ENCODE peak calls at places on chromosomes 7 and 10, in six cellular contexts. H, Y, E, C, N and D are unnamed samples.

GRCh38 chr10:128802062-128802461 is 665.0 kb upstream of the MGMT start:
- DNase-seq in H (no peak), E (no peak), C (no peak), Y (no peak), N (no peak), D (no peak)

GRCh38 chr10:123635131-123635530 is 31.0 kb upstream of the GPR26 start:
- DNase-seq in H (no peak), Y (no peak), E (no peak), C (no peak), N (no peak), D (no peak)

GRCh38 chr10:132140167-132140925 is 46.4 kb upstream of the DPYSL4 start:
- DNase-seq in C (no peak), E (no peak), H (no peak), N (no peak), Y (no peak), D (no peak)

GRCh38 chr10:100895346-100895745 is 17.4 kb upstream of the SLF2 start:
- DNase-seq in H (no peak), E (no peak), N (no peak), Y (no peak), C (no peak), D (no peak)

GRCh38 chr7:103752995-103753394 is 236.5 kb downstream of the RELN start:
- DNase-seq in N (no peak), H (no peak), Y (no peak), E (no peak), C (no peak), D (no peak)

GRCh38 chr7:51471199-51472016 is 154.8 kb upstream of the COBL start:
- DNase-seq in N (no peak), C (no peak), Y (no peak), H (peak; percentile 24), E (peak; percentile 69), D (no peak)

GRCh38 chr7:41437257-41438196 is 265.4 kb downstream of the INHBA start:
- DNase-seq in C (no peak), E (no peak), H (no peak), N (no peak), Y (no peak), D (peak; percentile 57)

GRCh38 chr10:929965-930364 is 1.5 kb downstream of the LARP4B start:
- DNase-seq in N (no peak), C (no peak), H (no peak), E (no peak), Y (no peak), D (no peak)

GRCh38 chr7:142797342-142797798 is 26.6 kb downstream of the PRSS2 start:
- DNase-seq in H (peak; percentile 23), C (no peak), N (no peak), Y (no peak), E (no peak), D (no peak)

GRCh38 chr10:94439275-94439861 is 37.0 kb downstream of the TBC1D12 start:
- DNase-seq in C (no peak), N (no peak), Y (no peak), H (no peak), E (no peak), D (peak; percentile 28)

GRCh38 chr10:132201111-132201989 is 14.6 kb downstream of the DPYSL4 start:
- DNase-seq in C (no peak), Y (no peak), N (no peak), E (no peak), H (no peak), D (no peak)

DNA sequence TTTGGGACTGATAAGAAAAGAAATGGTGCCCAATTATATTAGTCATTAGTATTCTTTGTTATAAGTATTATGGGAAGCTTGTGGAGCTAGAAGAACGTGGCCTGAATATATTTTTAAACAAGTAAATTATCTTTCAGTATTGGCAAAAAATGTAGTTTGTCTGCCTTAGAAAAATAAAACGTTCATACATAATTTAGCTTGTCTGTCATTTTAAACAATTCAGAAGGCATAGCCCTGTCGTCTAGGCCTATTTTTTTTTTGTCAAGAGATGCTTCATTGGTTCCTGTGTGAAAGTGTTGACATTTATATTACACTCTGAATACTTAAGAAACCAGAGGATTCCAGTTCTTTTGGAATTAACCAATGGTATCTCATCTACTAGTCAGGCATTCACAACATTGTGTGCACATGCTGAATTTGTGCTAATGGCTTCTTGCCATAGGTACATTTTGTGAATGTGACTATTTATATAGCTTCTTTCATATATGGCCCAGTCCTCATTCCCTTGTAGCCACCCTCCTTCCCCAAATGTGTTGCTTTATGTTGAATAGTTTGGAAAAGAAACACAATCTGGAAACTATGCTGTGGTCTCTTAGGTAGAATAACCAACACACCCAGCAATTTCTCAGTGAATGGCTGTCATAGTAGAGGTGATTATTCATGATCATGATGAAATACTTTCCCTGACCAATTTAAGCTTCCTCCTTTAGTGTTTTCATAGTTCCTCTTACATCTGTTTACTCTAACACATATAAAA is 435.8 kb downstream of the EXOC4 start:
- DNase-seq in Y (no peak), C (no peak), E (no peak), N (no peak), H (no peak), D (peak; percentile 49)
- TF ChIP-seq CTCF in Y (no peak), C (no peak), E (no peak), N (no peak), H (no peak), D (no peak)

GRCh38 chr10:7260912-7261700 is 149.7 kb downstream of the SFMBT2 start:
- DNase-seq in H (peak; percentile 15), Y (no peak), E (no peak), C (no peak), N (no peak), D (peak; percentile 52)
- TF ChIP-seq CTCF in H (no peak), Y (no peak), E (no peak), C (no peak), N (no peak), D (no peak)

GRCh38 chr7:148084138-148084537 is 506.4 kb upstream of the C7orf33 start:
- DNase-seq in N (peak; percentile 30), E (peak; percentile 77), H (peak; percentile 49), C (no peak), Y (peak; percentile 27), D (peak; percentile 63)
- TF ChIP-seq CTCF in N (peak; percentile 44), E (peak; percentile 98), H (no peak), C (no peak), Y (peak; percentile 70), D (peak; percentile 68)

GRCh38 chr10:75295901-75296441 is 60.2 kb upstream of the COMTD1 start:
- DNase-seq in C (no peak), E (no peak), H (no peak), N (peak; percentile 36), Y (no peak), D (no peak)

GRCh38 chr10:75293456-75293840 is 57.7 kb upstream of the COMTD1 start:
- DNase-seq in H (no peak), N (no peak), E (no peak), Y (no peak), C (no peak), D (no peak)

GRCh38 chr10:75294518-75294865 is 58.7 kb upstream of the COMTD1 start:
- DNase-seq in E (peak; percentile 69), N (no peak), H (no peak), C (no peak), Y (no peak), D (no peak)

GRCh38 chr10:75294031-75294437 is 58.3 kb upstream of the COMTD1 start:
- DNase-seq in Y (no peak), N (peak; percentile 31), H (no peak), C (no peak), E (peak; percentile 55), D (no peak)

GRCh38 chr10:75294866-75295692 is 59.3 kb upstream of the COMTD1 start:
- DNase-seq in E (peak; percentile 85), N (peak; percentile 89), H (peak; percentile 90), Y (peak; percentile 87), C (peak; percentile 45), D (peak; percentile 91)
- TF ChIP-seq CTCF in E (peak; percentile 19), N (no peak), H (peak; percentile 30), Y (peak; percentile 52), C (peak; percentile 37), D (peak; percentile 23)

DNA sequence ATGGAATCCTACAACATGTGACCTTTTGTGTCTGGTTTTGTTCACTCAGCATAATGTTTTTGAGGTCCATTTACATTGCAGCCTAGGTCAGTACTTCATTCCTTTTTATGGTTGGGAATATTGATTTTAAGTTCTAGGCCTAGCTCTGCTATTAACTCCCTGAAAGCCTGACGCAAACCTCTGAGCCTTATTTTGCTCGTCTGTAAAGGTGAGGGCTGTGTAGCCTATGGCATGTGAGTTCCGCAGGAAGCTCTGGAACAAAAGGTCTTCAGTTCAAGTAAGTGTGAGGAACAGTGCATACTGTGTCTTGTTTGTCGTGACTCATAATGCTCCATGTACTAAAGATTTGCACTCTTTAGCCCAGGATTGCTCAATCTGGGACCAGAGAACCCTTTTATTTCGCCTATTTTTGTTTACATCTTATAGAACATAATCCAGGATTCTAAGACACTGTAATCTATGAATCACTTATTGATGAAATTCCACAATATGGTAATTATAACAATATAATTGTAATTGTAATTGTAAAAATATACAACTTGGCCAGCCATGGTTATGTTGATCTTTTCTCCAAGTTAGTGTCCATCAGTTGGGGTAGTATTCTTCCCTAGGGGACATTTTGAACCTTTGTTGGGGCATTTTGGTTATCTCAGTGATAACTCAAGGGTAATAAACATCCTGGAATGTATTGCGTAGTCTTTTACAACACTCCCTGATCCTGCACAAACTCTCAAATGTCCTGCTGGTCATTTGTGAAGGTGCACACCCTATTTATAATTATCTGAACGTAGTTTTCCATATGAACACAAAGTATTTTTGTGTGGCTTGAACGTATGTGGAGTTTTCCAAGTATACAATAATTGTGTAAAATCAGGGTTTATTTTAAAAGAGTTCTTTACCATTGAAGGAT is 184.7 kb downstream of the VTI1A start:
- DNase-seq in C (no peak), E (no peak), Y (peak; percentile 98), N (no peak), H (no peak), D (peak; percentile 80)
- TF ChIP-seq CTCF in C (no peak), E (no peak), Y (no peak), N (no peak), H (no peak), D (peak; percentile 21)

GRCh38 chr7:132577206-132578049 is 1.2 kb upstream of the PLXNA4 start:
- DNase-seq in C (no peak), E (peak; percentile 95), N (peak; percentile 76), Y (no peak), H (peak; percentile 10), D (no peak)

GRCh38 chr7:132576723-132577089 is 436 bp upstream of the PLXNA4 start:
- DNase-seq in Y (no peak), C (no peak), E (peak; percentile 86), H (no peak), N (no peak), D (no peak)

GRCh38 chr7:132574281-132574680 is 2.0 kb downstream of the PLXNA4 start:
- DNase-seq in E (no peak), C (no peak), Y (no peak), N (no peak), H (peak; percentile 47), D (no peak)

GRCh38 chr7:132575987-132576722 is at the start of gene PLXNA4:
- DNase-seq in C (no peak), N (peak; percentile 19), E (peak; percentile 73), H (no peak), Y (no peak), D (no peak)

DNA sequence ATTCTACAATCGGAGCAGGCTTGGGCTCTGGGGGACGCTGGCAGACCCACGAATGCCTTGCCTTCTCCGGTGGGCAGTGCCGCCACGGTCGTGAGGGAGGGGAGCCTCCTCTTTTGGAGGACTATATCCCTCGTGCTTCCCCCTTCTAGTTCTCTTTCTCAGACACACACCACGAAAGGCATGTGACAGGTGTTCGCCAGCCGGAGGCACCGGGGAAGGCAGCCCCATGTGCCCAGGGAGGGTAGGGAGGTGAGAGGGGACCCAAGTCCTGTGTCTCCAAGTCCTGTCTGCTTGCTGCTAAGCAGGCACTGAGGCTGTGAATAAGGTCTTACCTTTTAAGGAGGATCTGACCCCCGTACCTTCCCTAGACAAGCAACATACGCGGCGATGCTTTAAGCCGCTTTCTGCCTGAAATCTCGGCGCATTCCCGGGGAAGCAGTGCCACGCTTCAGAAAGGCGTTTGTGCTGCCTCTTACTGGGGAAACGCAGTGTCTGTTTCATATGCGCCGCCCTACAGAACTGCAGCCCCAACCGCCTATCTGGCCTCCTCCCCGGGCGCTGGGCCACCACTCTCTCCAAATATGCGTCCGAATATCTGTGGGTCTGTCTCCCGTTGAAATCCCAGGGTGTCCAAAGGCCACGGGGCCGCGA is 809 bp downstream of the PLXNA4 start:
- DNase-seq in Y (no peak), E (peak; percentile 84), C (no peak), N (peak; percentile 61), H (peak; percentile 37), D (no peak)
- TF ChIP-seq CTCF in Y (no peak), E (peak; percentile 44), C (no peak), N (no peak), H (no peak), D (no peak)